ENCODE peak calls at places on chromosomes 4 and X, in ten cellular contexts. F is iPS DF 6.9; L is GM23338; I is body of pancreas; T is fibroblast of lung; O is foreskin fibroblast; P is fibroblast of the aortic adventitia; E is AG10803; Q is heart right ventricle; H is CD8-positive, alpha-beta T cell. Y is an unnamed sample.

GRCh38 chr4:75630174-75630931 is at the start of gene CDKL2:
- DNase-seq in P (peak), L (peak), I (peak), T (peak), Q (peak), O (peak), F (peak), H (peak), E (peak), Y (no peak)

GRCh38 chrX:39336709-39337294 is 535.5 kb downstream of the MID1IP1 start:
- DNase-seq in T (peak), P (no peak), E (no peak), Q (no peak), H (peak), F (no peak), O (no peak), I (no peak), L (no peak), Y (no peak)

GRCh38 chrX:46407036-46407752 is 138.0 kb downstream of the ZNF674 start:
- DNase-seq in H (no peak), O (peak), E (peak), F (no peak), L (no peak), I (no peak), P (no peak), T (no peak), Q (no peak), Y (no peak)

GRCh38 chr4:67103001-67103737 is 442.1 kb downstream of the CENPC start:
- DNase-seq in H (no peak), O (no peak), P (no peak), I (no peak), F (no peak), L (no peak), T (no peak), E (no peak), Q (no peak), Y (no peak)

GRCh38 chr4:32985256-32985655 is 2265.1 kb downstream of the PCDH7 start:
- DNase-seq in H (no peak), O (peak), T (peak), F (no peak), I (no peak), E (peak), P (no peak), L (no peak), Q (no peak), Y (peak)

GRCh38 chr4:113878718-113879117 is 100.7 kb downstream of the ARSJ start:
- DNase-seq in L (peak), H (no peak), P (no peak), I (no peak), Q (no peak), O (peak), T (peak), E (peak), F (peak), Y (peak)

GRCh38 chr4:77734928-77735327 is 84.2 kb downstream of the CNOT6L start:
- DNase-seq in P (peak), O (peak), H (peak), F (no peak), Q (no peak), T (peak), L (peak), I (no peak), E (peak), Y (peak)

GRCh38 chr4:154590329-154591006 is at the start of gene FGA:
- DNase-seq in P (no peak), E (no peak), Q (no peak), F (no peak), I (no peak), L (peak), T (no peak), H (no peak), O (no peak), Y (no peak)

GRCh38 chr4:158760866-158761265 is 8.0 kb upstream of the FNIP2 start:
- DNase-seq in L (no peak), H (no peak), I (no peak), P (peak), T (peak), F (no peak), Q (no peak), E (no peak), O (no peak), Y (no peak)

GRCh38 chrX:14864626-14865025 is 8.2 kb downstream of the FANCB start:
- DNase-seq in P (peak), F (no peak), H (no peak), I (no peak), Q (no peak), E (peak), O (peak), L (no peak), T (peak), Y (peak)

GRCh38 chrX:13254076-13254785 is 65.6 kb downstream of the ATXN3L start:
- DNase-seq in L (no peak), E (peak), I (peak), T (peak), P (peak), F (no peak), H (no peak), O (peak), Q (no peak), Y (no peak)

GRCh38 chrX:29090811-29091210 is 503.6 kb downstream of the IL1RAPL1 start:
- DNase-seq in I (no peak), O (peak), F (no peak), T (peak), H (no peak), L (peak), P (peak), E (peak), Q (no peak), Y (no peak)

GRCh38 chr4:183164963-183165362 is 65.9 kb downstream of the WWC2 start:
- DNase-seq in Q (no peak), L (no peak), F (no peak), I (no peak), E (peak), O (no peak), P (peak), T (peak), H (no peak), Y (no peak)

GRCh38 chr4:100042235-100042634 is 92.2 kb upstream of the H2AZ1 start:
- DNase-seq in L (no peak), F (no peak), E (no peak), T (no peak), I (no peak), H (no peak), P (peak), O (peak), Q (no peak), Y (peak)

GRCh38 chrX:71652405-71652804 is 14.9 kb upstream of the LOC101059915 start:
- DNase-seq in T (peak), L (peak), F (peak), P (peak), Q (no peak), I (peak), O (peak), E (peak), H (peak), Y (no peak)

GRCh38 chr4:1991596-1992434 is 17.0 kb downstream of the NELFA start:
- DNase-seq in Q (no peak), T (no peak), P (no peak), I (no peak), E (no peak), H (no peak), F (no peak), O (no peak), L (no peak), Y (no peak)

GRCh38 chrX:87941841-87942240 is 424.2 kb downstream of the KLHL4 start:
- DNase-seq in E (no peak), L (no peak), F (no peak), Q (no peak), P (no peak), H (no peak), I (no peak), T (no peak), O (no peak), Y (no peak)

DNA sequence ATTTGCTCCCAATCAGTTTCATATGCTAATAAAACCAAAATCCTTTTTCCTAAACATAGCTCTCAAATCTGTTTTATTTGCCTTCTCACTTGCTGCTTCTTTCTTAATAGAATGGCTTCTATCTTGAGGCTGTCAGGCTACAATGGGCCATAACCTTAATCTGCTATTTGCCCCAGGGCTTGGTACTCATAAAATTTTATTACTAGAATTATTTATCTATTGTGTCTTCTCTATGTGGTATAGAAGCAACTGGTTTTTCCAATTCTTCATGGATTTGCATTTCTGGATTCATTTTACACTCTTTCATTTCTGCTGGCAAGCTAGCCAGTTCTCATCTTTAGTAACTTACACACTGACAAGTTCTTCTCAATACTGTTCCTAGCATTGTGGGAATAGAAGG is 96.5 kb upstream of the KCNIP4 start:
- DNase-seq in I (no peak), O (no peak), L (no peak), Q (no peak), T (no peak), P (no peak), H (no peak), E (no peak), F (no peak), Y (no peak)
- H3K4me3 ChIP-seq in I (no peak), O (no peak), L (no peak), Q (no peak), T (no peak), P (no peak), H (no peak), E (no peak), F (no peak), Y (no peak)

GRCh38 chr4:95093460-95093859 is 335.7 kb downstream of the BMPR1B start:
- DNase-seq in Q (no peak), T (no peak), H (no peak), L (no peak), P (no peak), E (no peak), O (no peak), I (no peak), F (no peak), Y (no peak)
- H3K4me3 ChIP-seq in Q (no peak), T (no peak), H (no peak), L (no peak), P (no peak), E (no peak), O (no peak), I (no peak), F (no peak), Y (no peak)

GRCh38 chrX:124393659-124394058 is 47.3 kb downstream of the SH2D1A start:
- DNase-seq in Q (no peak), I (no peak), L (no peak), E (no peak), P (no peak), O (no peak), T (no peak), H (no peak), F (no peak), Y (no peak)

GRCh38 chrX:124392794-124393193 is 46.4 kb downstream of the SH2D1A start:
- DNase-seq in Q (no peak), I (no peak), E (no peak), L (no peak), T (no peak), H (no peak), P (no peak), F (no peak), O (no peak), Y (no peak)

GRCh38 chrX:124393238-124393637 is 46.9 kb downstream of the SH2D1A start:
- DNase-seq in P (no peak), I (no peak), F (no peak), O (no peak), E (no peak), Q (no peak), T (no peak), H (no peak), L (no peak), Y (no peak)

DNA sequence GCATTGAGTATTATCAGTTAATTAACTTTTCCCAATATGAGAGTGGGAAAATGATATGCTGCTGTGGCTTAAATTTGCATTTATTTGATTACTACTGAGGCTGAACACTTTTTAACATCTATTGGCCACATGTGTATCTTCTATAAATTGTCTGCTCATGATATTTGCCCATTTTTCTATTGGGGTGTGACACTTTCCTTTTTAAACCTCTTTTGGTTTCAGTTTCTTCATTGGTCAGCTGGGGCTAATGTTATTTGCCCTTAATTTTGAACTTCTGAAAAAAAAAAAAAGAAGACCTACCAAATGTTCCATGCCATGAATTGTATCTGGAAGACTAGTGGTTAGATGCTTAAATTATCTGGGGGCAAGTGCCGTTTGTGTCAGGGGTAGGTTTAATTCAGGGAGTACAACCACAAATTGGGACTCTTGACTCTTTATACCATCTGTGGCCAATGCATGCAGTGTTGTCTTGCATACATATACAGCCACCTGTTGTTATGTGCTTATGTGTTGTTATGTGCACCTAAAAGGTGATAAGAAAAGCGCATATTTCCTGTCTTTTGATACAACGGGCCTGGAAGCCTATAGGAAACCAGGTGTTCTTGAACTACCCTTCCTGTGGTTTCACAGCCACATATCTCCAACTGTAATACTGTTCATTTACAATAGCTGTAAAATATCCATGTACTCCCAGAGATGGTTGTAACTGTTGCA is 48.9 kb downstream of the SH2D1A start:
- DNase-seq in L (no peak), P (no peak), I (no peak), F (no peak), H (no peak), T (no peak), O (no peak), E (no peak), Q (no peak), Y (no peak)
- H3K4me3 ChIP-seq in L (no peak), P (no peak), I (no peak), F (no peak), H (no peak), T (no peak), O (no peak), E (no peak), Q (no peak), Y (no peak)

GRCh38 chr4:175824110-175824509 is 12.0 kb upstream of the GPM6A start:
- DNase-seq in E (no peak), P (no peak), F (no peak), H (no peak), Q (no peak), I (no peak), O (no peak), L (no peak), T (no peak), Y (no peak)
- H3K4me3 ChIP-seq in E (no peak), P (no peak), F (no peak), H (no peak), Q (no peak), I (no peak), O (no peak), L (no peak), T (no peak), Y (no peak)

Y was measured in skeletal muscle cell.